ENCODE peak calls at places on chromosomes 16 and 17, in four cellular contexts. One of them, this sample, is unnamed.

GRCh38 chr16:3490911-3491629 is 4.2 kb downstream of the C16orf90 start:
- DNase-seq in GM12878: no peak
- DNase-seq in K562: peak
- DNase-seq in GM12891: no peak
- DNase-seq in this sample: no peak

GRCh38 chr17:50634915-50635719 is 436 bp downstream of the ABCC3 start:
- DNase-seq in GM12891: no peak
- DNase-seq in GM12878: no peak
- DNase-seq in K562: no peak
- DNase-seq in this sample: no peak

GRCh38 chr17:70106551-70106950 is 31.5 kb downstream of the KCNJ16 start:
- DNase-seq in GM12891: no peak
- DNase-seq in K562: no peak
- DNase-seq in GM12878: no peak
- DNase-seq in this sample: no peak

GRCh38 chr17:49959183-49959935 is 9.6 kb upstream of the DLX4 start:
- DNase-seq in GM12891: no peak
- DNase-seq in GM12878: no peak
- DNase-seq in K562: peak
- DNase-seq in this sample: no peak

GRCh38 chr16:23464196-23464595 is 11.2 kb upstream of the COG7 start:
- DNase-seq in K562: no peak
- DNase-seq in GM12891: no peak
- DNase-seq in GM12878: no peak
- DNase-seq in this sample: no peak

GRCh38 chr16:11742536-11743307 is at the start of gene TXNDC11:
- DNase-seq in GM12891: peak
- DNase-seq in GM12878: peak
- DNase-seq in K562: peak
- DNase-seq in this sample: peak

GRCh38 chr17:56600246-56600645 is 6.7 kb downstream of the NOG start:
- DNase-seq in GM12891: no peak
- DNase-seq in K562: no peak
- DNase-seq in GM12878: no peak
- DNase-seq in this sample: no peak

GRCh38 chr16:12120982-12121652 is 144.6 kb downstream of the SNX29 start:
- DNase-seq in K562: no peak
- DNase-seq in GM12891: no peak
- DNase-seq in GM12878: no peak
- DNase-seq in this sample: no peak

GRCh38 chr16:74743668-74744299 is 30.8 kb downstream of the FA2H start:
- DNase-seq in K562: peak
- DNase-seq in GM12878: no peak
- DNase-seq in GM12891: no peak
- DNase-seq in this sample: no peak

GRCh38 chr17:35022536-35023063 is 40.9 kb downstream of the RFFL start:
- DNase-seq in GM12891: peak
- DNase-seq in GM12878: no peak
- DNase-seq in K562: no peak
- DNase-seq in this sample: peak

GRCh38 chr16:4393243-4393606 is 21.6 kb downstream of the VASN start:
- DNase-seq in GM12878: no peak
- DNase-seq in K562: no peak
- DNase-seq in GM12891: no peak
- DNase-seq in this sample: no peak

GRCh38 chr17:38560503-38561318 is 45.0 kb downstream of the SRCIN1 start:
- DNase-seq in K562: no peak
- DNase-seq in GM12878: no peak
- DNase-seq in GM12891: no peak
- DNase-seq in this sample: no peak

GRCh38 chr17:74340470-74341023 is 14.5 kb downstream of the KIF19 start:
- DNase-seq in GM12891: no peak
- DNase-seq in GM12878: no peak
- DNase-seq in K562: no peak
- DNase-seq in this sample: no peak

GRCh38 chr17:607341-608060 is 107.1 kb downstream of the VPS53 start:
- DNase-seq in GM12891: no peak
- DNase-seq in K562: no peak
- DNase-seq in GM12878: no peak
- DNase-seq in this sample: no peak

GRCh38 chr16:10552998-10553491 is 27.4 kb downstream of the EMP2 start:
- DNase-seq in K562: peak
- DNase-seq in GM12891: peak
- DNase-seq in GM12878: peak
- DNase-seq in this sample: no peak

GRCh38 chr16:27219161-27219560 is 15.8 kb downstream of the KDM8 start:
- DNase-seq in GM12891: no peak
- DNase-seq in K562: no peak
- DNase-seq in GM12878: no peak
- DNase-seq in this sample: no peak

GRCh38 chr17:41836550-41837196 is 641 bp upstream of the NT5C3B start:
- DNase-seq in GM12891: no peak
- DNase-seq in GM12878: no peak
- DNase-seq in K562: no peak
- DNase-seq in this sample: no peak

GRCh38 chr17:41835214-41835799 is 725 bp downstream of the NT5C3B start:
- DNase-seq in GM12878: no peak
- DNase-seq in K562: no peak
- DNase-seq in GM12891: no peak
- DNase-seq in this sample: no peak

GRCh38 chr17:41837761-41838538 is at the start of gene KLHL10:
- DNase-seq in K562: no peak
- DNase-seq in GM12878: no peak
- DNase-seq in GM12891: no peak
- DNase-seq in this sample: no peak

GRCh38 chr17:41835800-41836549 is at the start of gene NT5C3B:
- DNase-seq in GM12878: no peak
- DNase-seq in K562: peak
- DNase-seq in GM12891: peak
- DNase-seq in this sample: no peak
- TF ChIP-seq SPI1 in GM12878: no peak
- TF ChIP-seq SPI1 in K562: no peak
- TF ChIP-seq SPI1 in GM12891: no peak
- TF ChIP-seq SPI1 in this sample: no peak

GRCh38 chr17:79145548-79145947 is 70.9 kb downstream of the ENGASE start:
- DNase-seq in GM12891: no peak
- DNase-seq in K562: no peak
- DNase-seq in GM12878: no peak
- DNase-seq in this sample: no peak

GRCh38 chr17:79147791-79148506 is 73.3 kb downstream of the ENGASE start:
- DNase-seq in K562: no peak
- DNase-seq in GM12878: no peak
- DNase-seq in GM12891: no peak
- DNase-seq in this sample: no peak

GRCh38 chr17:79144090-79144610 is 69.5 kb downstream of the ENGASE start:
- DNase-seq in K562: no peak
- DNase-seq in GM12891: no peak
- DNase-seq in GM12878: no peak
- DNase-seq in this sample: no peak

GRCh38 chr17:79148584-79148983 is 74.0 kb downstream of the ENGASE start:
- DNase-seq in K562: no peak
- DNase-seq in GM12878: no peak
- DNase-seq in GM12891: no peak
- DNase-seq in this sample: no peak

GRCh38 chr17:79146562-79146961 is 71.9 kb downstream of the ENGASE start:
- DNase-seq in GM12878: no peak
- DNase-seq in GM12891: no peak
- DNase-seq in K562: no peak
- DNase-seq in this sample: no peak
- TF ChIP-seq SPI1 in GM12878: no peak
- TF ChIP-seq SPI1 in GM12891: no peak
- TF ChIP-seq SPI1 in K562: no peak
- TF ChIP-seq SPI1 in this sample: no peak

GRCh38 chr17:72305964-72306551 is 185.2 kb downstream of the SOX9 start:
- DNase-seq in K562: no peak
- DNase-seq in GM12891: no peak
- DNase-seq in GM12878: no peak
- DNase-seq in this sample: no peak
- TF ChIP-seq SPI1 in K562: no peak
- TF ChIP-seq SPI1 in GM12891: no peak
- TF ChIP-seq SPI1 in GM12878: no peak
- TF ChIP-seq SPI1 in this sample: no peak

DNA sequence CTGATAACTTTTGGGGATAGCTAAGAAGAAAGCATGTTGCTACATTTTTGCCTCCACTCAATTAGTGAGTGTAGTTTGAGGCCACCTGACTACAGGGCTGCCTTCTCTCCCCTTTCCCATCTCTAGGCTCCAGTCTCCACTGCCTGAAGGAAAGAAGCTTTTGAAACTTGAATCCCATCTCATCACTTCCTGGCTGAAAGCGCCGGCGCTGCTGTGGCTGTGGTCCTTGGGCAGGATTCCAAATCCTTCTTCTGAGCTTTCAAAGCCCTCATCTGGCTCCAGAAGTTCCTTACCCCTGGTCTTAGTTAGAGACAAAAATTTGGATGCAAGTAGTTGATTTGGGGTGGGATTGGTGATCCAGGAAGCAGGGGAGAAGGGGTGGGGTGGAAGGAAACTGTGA is 119.4 kb downstream of the FOXL1 start:
- DNase-seq in GM12878: no peak
- DNase-seq in GM12891: no peak
- DNase-seq in K562: no peak
- DNase-seq in this sample: no peak
- TF ChIP-seq SPI1 in GM12878: no peak
- TF ChIP-seq SPI1 in GM12891: no peak
- TF ChIP-seq SPI1 in K562: no peak
- TF ChIP-seq SPI1 in this sample: no peak

GRCh38 chr16:81609323-81609892 is 164.8 kb downstream of the CMIP start:
- DNase-seq in K562: no peak
- DNase-seq in GM12891: no peak
- DNase-seq in GM12878: no peak
- DNase-seq in this sample: no peak

GRCh38 chr16:81608515-81609209 is 164.1 kb downstream of the CMIP start:
- DNase-seq in GM12891: no peak
- DNase-seq in GM12878: no peak
- DNase-seq in K562: peak
- DNase-seq in this sample: no peak

GRCh38 chr16:81611721-81612120 is 167.1 kb downstream of the CMIP start:
- DNase-seq in K562: no peak
- DNase-seq in GM12878: no peak
- DNase-seq in GM12891: no peak
- DNase-seq in this sample: no peak

GRCh38 chr16:81610936-81611335 is 166.3 kb downstream of the CMIP start:
- DNase-seq in GM12891: no peak
- DNase-seq in K562: no peak
- DNase-seq in GM12878: no peak
- DNase-seq in this sample: no peak

GRCh38 chr16:81610144-81610842 is 165.7 kb downstream of the CMIP start:
- DNase-seq in GM12891: no peak
- DNase-seq in GM12878: no peak
- DNase-seq in K562: no peak
- DNase-seq in this sample: no peak
- TF ChIP-seq SPI1 in GM12891: no peak
- TF ChIP-seq SPI1 in GM12878: no peak
- TF ChIP-seq SPI1 in K562: no peak
- TF ChIP-seq SPI1 in this sample: no peak

DNA sequence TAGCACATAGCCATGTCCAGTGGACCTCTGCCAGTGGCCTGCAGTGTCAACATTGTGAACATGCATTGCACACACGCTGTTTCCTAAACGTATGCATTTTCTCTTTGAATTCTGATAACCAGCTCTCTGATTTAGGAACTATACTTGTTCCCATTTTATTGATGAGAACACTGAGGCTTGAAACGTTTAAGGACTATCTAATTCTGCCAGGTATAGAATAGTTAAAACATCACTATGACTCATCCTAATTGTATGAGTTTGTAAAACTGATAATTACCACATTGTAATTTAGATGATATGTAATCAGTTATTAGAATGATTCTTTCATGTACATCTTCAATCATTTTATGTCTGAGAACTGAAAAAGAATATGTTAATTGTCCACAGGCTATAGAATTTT is 3.1 kb downstream of the BEAN1 start:
- DNase-seq in K562: no peak
- DNase-seq in GM12878: no peak
- DNase-seq in GM12891: no peak
- DNase-seq in this sample: no peak
- TF ChIP-seq SPI1 in K562: no peak
- TF ChIP-seq SPI1 in GM12878: no peak
- TF ChIP-seq SPI1 in GM12891: no peak
- TF ChIP-seq SPI1 in this sample: no peak

GRCh38 chr17:28957277-28957991 is 6.1 kb upstream of the PHF12 start:
- DNase-seq in K562: no peak
- DNase-seq in GM12891: no peak
- DNase-seq in GM12878: no peak
- DNase-seq in this sample: no peak

GRCh38 chr17:28954886-28955285 is 3.6 kb upstream of the PHF12 start:
- DNase-seq in K562: no peak
- DNase-seq in GM12891: no peak
- DNase-seq in GM12878: no peak
- DNase-seq in this sample: no peak

GRCh38 chr17:28956861-28957260 is 5.5 kb upstream of the PHF12 start:
- DNase-seq in K562: no peak
- DNase-seq in GM12878: no peak
- DNase-seq in GM12891: no peak
- DNase-seq in this sample: no peak

GRCh38 chr17:28955408-28955807 is 4.1 kb upstream of the PHF12 start:
- DNase-seq in GM12891: no peak
- DNase-seq in GM12878: no peak
- DNase-seq in K562: no peak
- DNase-seq in this sample: no peak

DNA sequence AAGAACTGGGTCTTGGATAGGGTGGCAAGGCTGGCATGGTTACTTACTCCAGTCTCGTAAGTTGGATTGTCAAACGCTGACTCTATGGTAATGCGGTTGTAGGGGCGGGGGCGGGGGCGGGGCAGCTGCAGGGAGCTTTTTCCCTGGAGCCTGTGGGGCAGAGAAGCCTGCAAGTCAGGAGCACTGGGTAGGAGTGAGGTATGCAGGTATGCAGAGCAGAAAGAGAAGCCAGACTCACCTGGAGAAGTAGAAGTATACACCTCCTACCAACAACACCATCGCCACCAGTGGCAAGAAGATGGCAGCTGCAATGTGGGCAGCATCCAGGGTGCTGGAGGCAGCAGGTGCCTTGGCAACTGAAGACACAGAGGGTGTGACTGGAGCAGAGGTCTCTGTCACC is 4.8 kb upstream of the PHF12 start:
- DNase-seq in K562: no peak
- DNase-seq in GM12891: no peak
- DNase-seq in GM12878: no peak
- DNase-seq in this sample: no peak
- TF ChIP-seq SPI1 in K562: no peak
- TF ChIP-seq SPI1 in GM12891: no peak
- TF ChIP-seq SPI1 in GM12878: no peak
- TF ChIP-seq SPI1 in this sample: no peak